ENCODE peak calls at places on chromosomes 4 and X, in eight cellular contexts. B is fibroblast of lung; S is SK-N-SH; Z is colonic mucosa; F is stimulated activated CD8-positive, alpha-beta memory T cell treated with anti-CD3 and anti-CD28 coated beads, Interleukin-15, amount 100 ng/mL, for 48 hours; M is cerebellar cortex; J is coronary artery; R is CD4-positive, alpha-beta T cell. E is an unnamed sample.

GRCh38 chr4:130233377-130234047 is 1137.6 kb downstream of the C4orf33 start:
- DNase-seq in B (peak), S (no peak), Z (no peak), F (no peak), M (no peak), J (no peak), R (no peak), E (no peak)

GRCh38 chr4:169620846-169621228 is 459 bp downstream of the CLCN3 start:
- DNase-seq in B (no peak), S (peak), Z (peak), F (no peak), M (peak), J (no peak), R (peak), E (no peak)

GRCh38 chrX:41559662-41560061 is 112.5 kb downstream of the NYX start:
- DNase-seq in B (peak), S (no peak), Z (no peak), F (peak), M (no peak), J (no peak), R (peak), E (no peak)

GRCh38 chrX:38864165-38864564 is 62.9 kb downstream of the MID1IP1 start:
- DNase-seq in B (peak), S (no peak), Z (no peak), F (no peak), M (no peak), J (no peak), R (no peak), E (no peak)

GRCh38 chrX:41561045-41561444 is 113.9 kb downstream of the NYX start:
- DNase-seq in B (peak), S (no peak), Z (no peak), F (peak), M (no peak), J (no peak), R (peak), E (no peak)

GRCh38 chrX:74119016-74119910 is 184.7 kb upstream of the ZCCHC13 start:
- DNase-seq in B (peak), S (no peak), Z (no peak), F (no peak), M (no peak), J (no peak), R (no peak), E (no peak)

GRCh38 chrX:13066391-13066790 is 22.0 kb upstream of the FAM9C start:
- DNase-seq in B (no peak), S (no peak), Z (no peak), F (no peak), M (no peak), J (no peak), R (no peak), E (no peak)

GRCh38 chr4:77872723-77873435 is 10.2 kb downstream of the MRPL1 start:
- DNase-seq in B (peak), S (no peak), Z (no peak), F (no peak), M (no peak), J (no peak), R (no peak), E (no peak)

GRCh38 chr4:126733301-126733700 is 899.5 kb upstream of the INTU start:
- DNase-seq in B (peak), S (no peak), Z (no peak), F (no peak), M (no peak), J (no peak), R (no peak), E (no peak)

GRCh38 chr4:38856524-38857337 is at the start of gene TLR6:
- DNase-seq in B (peak), S (peak), Z (peak), F (peak), M (peak), J (no peak), R (peak), E (no peak)

GRCh38 chr4:185004562-185005208 is 13.6 kb upstream of the HELT start:
- DNase-seq in B (no peak), S (no peak), Z (peak), F (no peak), M (no peak), J (no peak), R (no peak), E (no peak)

GRCh38 chr4:93065790-93066189 is 762.0 kb downstream of the GRID2 start:
- DNase-seq in B (no peak), S (no peak), Z (no peak), F (no peak), M (no peak), J (no peak), R (no peak), E (no peak)

GRCh38 chrX:6325437-6325836 is 96.8 kb upstream of the NLGN4X start:
- DNase-seq in B (no peak), S (no peak), Z (no peak), F (no peak), M (no peak), J (no peak), R (no peak), E (no peak)

GRCh38 chr4:5973033-5973432 is 45.2 kb downstream of the C4orf50 start:
- DNase-seq in B (no peak), S (no peak), Z (no peak), F (no peak), M (no peak), J (peak), R (no peak), E (no peak)

GRCh38 chr4:98967916-98968315 is 27.6 kb upstream of the METAP1 start:
- DNase-seq in B (no peak), S (no peak), Z (no peak), F (no peak), M (no peak), J (no peak), R (no peak), E (no peak)

GRCh38 chr4:109816082-109816442 is 500 bp downstream of the GAR1 start:
- DNase-seq in B (no peak), S (no peak), Z (peak), F (peak), M (no peak), J (no peak), R (peak), E (no peak)

E was measured in vagina.